ENCODE peak calls at places on chromosomes 7 and 10, in six cellular contexts. N is mammary epithelial cell, X is adrenal gland, K is omental fat pad, D is body of pancreas, C is PC-9. P is an unnamed sample.

GRCh38 chr7:94907420-94908203 is at the start of gene PPP1R9A:
- DNase-seq in N (no peak), X (peak), K (no peak), D (peak), C (peak), P (no peak)

GRCh38 chr10:8275911-8276310 is 221.4 kb downstream of the GATA3 start:
- DNase-seq in N (no peak), X (no peak), K (no peak), D (peak), C (no peak), P (no peak)

GRCh38 chr10:25725917-25726716 is 207.9 kb upstream of the MYO3A start:
- DNase-seq in N (peak), X (no peak), K (no peak), D (peak), C (peak), P (no peak)

GRCh38 chr7:55013851-55014250 is 5.0 kb upstream of the EGFR start:
- DNase-seq in N (peak), X (no peak), K (no peak), D (no peak), C (no peak), P (no peak)

GRCh38 chr10:43201545-43202131 is 63.4 kb downstream of the CSGALNACT2 start:
- DNase-seq in N (no peak), X (peak), K (peak), D (peak), C (no peak), P (peak)

GRCh38 chr10:66176772-66177171 is 749.1 kb upstream of the LRRTM3 start:
- DNase-seq in N (no peak), X (no peak), K (no peak), D (no peak), C (no peak), P (no peak)

GRCh38 chr10:68105820-68106219 is 3.5 kb upstream of the MYPN start:
- DNase-seq in N (peak), X (no peak), K (no peak), D (no peak), C (no peak), P (no peak)

GRCh38 chr7:2042650-2043049 is 190.1 kb downstream of the MAD1L1 start:
- DNase-seq in N (no peak), X (no peak), K (no peak), D (peak), C (no peak), P (peak)

GRCh38 chr7:98110249-98111022 is 3.8 kb downstream of the LMTK2 start:
- DNase-seq in N (no peak), X (peak), K (no peak), D (peak), C (no peak), P (no peak)

GRCh38 chr10:90577569-90577968 is 280.3 kb downstream of the HTR7 start:
- DNase-seq in N (no peak), X (no peak), K (no peak), D (no peak), C (no peak), P (no peak)

GRCh38 chr10:75181073-75181472 is 29.5 kb upstream of the VDAC2 start:
- DNase-seq in N (no peak), X (no peak), K (no peak), D (no peak), C (no peak), P (no peak)

GRCh38 chr7:13987395-13987794 is 2.1 kb downstream of the ETV1 start:
- DNase-seq in N (no peak), X (no peak), K (no peak), D (no peak), C (no peak), P (no peak)

GRCh38 chr10:119408969-119409371 is 133.5 kb downstream of the RGS10 start:
- DNase-seq in N (no peak), X (no peak), K (no peak), D (no peak), C (no peak), P (no peak)

GRCh38 chr7:17369686-17370426 is 71.4 kb downstream of the AHR start:
- DNase-seq in N (peak), X (no peak), K (no peak), D (peak), C (peak), P (no peak)

GRCh38 chr10:1712314-1712713 is 25.0 kb downstream of the ADARB2 start:
- DNase-seq in N (no peak), X (no peak), K (no peak), D (no peak), C (no peak), P (no peak)

GRCh38 chr7:33918401-33919120 is 13.2 kb downstream of the BMPER start:
- DNase-seq in N (no peak), X (no peak), K (no peak), D (no peak), C (no peak), P (no peak)

GRCh38 chr10:122349758-122350355 is 24.7 kb upstream of the PLEKHA1 start:
- DNase-seq in N (no peak), X (no peak), K (no peak), D (no peak), C (no peak), P (no peak)

GRCh38 chr10:24857001-24857695 is 95.3 kb downstream of the PRTFDC1 start:
- DNase-seq in N (no peak), X (no peak), K (no peak), D (no peak), C (no peak), P (no peak)

GRCh38 chr10:6174201-6174874 is 28.4 kb upstream of the PFKFB3 start:
- DNase-seq in N (no peak), X (no peak), K (no peak), D (peak), C (no peak), P (no peak)

GRCh38 chr7:102170417-102170970 is 116.2 kb upstream of the SH2B2 start:
- DNase-seq in N (no peak), X (no peak), K (no peak), D (no peak), C (no peak), P (no peak)

GRCh38 chr7:4132221-4132620 is 549.9 kb upstream of the FOXK1 start:
- DNase-seq in N (no peak), X (peak), K (no peak), D (no peak), C (no peak), P (peak)

GRCh38 chr10:17273403-17273802 is 45.4 kb downstream of the VIM start:
- DNase-seq in N (peak), X (no peak), K (no peak), D (no peak), C (no peak), P (no peak)

GRCh38 chr7:138338361-138338760 is 121.7 kb upstream of the TRIM24 start:
- DNase-seq in N (no peak), X (peak), K (no peak), D (peak), C (peak), P (no peak)

GRCh38 chr10:124152781-124153600 is 59.6 kb upstream of the CHST15 start:
- DNase-seq in N (peak), X (peak), K (no peak), D (peak), C (peak), P (no peak)

GRCh38 chr7:157309990-157310668 is 26.7 kb upstream of the DNAJB6 start:
- DNase-seq in N (peak), X (no peak), K (no peak), D (no peak), C (peak), P (no peak)

GRCh38 chr7:139212133-139212532 is 18.9 kb upstream of the UBN2 start:
- DNase-seq in N (no peak), X (no peak), K (no peak), D (no peak), C (no peak), P (no peak)

GRCh38 chr10:125479059-125479458 is 203.9 kb downstream of the TEX36 start:
- DNase-seq in N (peak), X (no peak), K (no peak), D (no peak), C (peak), P (no peak)

GRCh38 chr7:16915405-16915804 is 33.6 kb upstream of the AGR3 start:
- DNase-seq in N (peak), X (no peak), K (no peak), D (no peak), C (peak), P (no peak)

GRCh38 chr7:101236292-101236691 is 1.3 kb downstream of the CLDN15 start:
- DNase-seq in N (no peak), X (no peak), K (no peak), D (no peak), C (no peak), P (no peak)

GRCh38 chr10:125006921-125007391 is 65.0 kb downstream of the ZRANB1 start:
- DNase-seq in N (no peak), X (peak), K (no peak), D (peak), C (no peak), P (peak)

GRCh38 chr7:139358541-139359365 is 941 bp upstream of the LUC7L2 start:
- DNase-seq in N (peak), X (no peak), K (peak), D (no peak), C (peak), P (no peak)

GRCh38 chr10:77417359-77417758 is 220.2 kb downstream of the KCNMA1 start:
- DNase-seq in N (no peak), X (no peak), K (no peak), D (no peak), C (no peak), P (no peak)

GRCh38 chr7:95607477-95608010 is 11.2 kb upstream of the PDK4 start:
- DNase-seq in N (no peak), X (peak), K (no peak), D (no peak), C (no peak), P (no peak)

GRCh38 chr10:103649654-103650423 is 156.3 kb downstream of the NEURL1 start:
- DNase-seq in N (no peak), X (no peak), K (no peak), D (no peak), C (no peak), P (no peak)

GRCh38 chr7:85716353-85716752 is 529.5 kb upstream of the SEMA3D start:
- DNase-seq in N (no peak), X (no peak), K (no peak), D (no peak), C (no peak), P (no peak)

GRCh38 chr10:1119027-1119426 is 62.8 kb downstream of the WDR37 start:
- DNase-seq in N (no peak), X (peak), K (no peak), D (no peak), C (no peak), P (no peak)

DNA sequence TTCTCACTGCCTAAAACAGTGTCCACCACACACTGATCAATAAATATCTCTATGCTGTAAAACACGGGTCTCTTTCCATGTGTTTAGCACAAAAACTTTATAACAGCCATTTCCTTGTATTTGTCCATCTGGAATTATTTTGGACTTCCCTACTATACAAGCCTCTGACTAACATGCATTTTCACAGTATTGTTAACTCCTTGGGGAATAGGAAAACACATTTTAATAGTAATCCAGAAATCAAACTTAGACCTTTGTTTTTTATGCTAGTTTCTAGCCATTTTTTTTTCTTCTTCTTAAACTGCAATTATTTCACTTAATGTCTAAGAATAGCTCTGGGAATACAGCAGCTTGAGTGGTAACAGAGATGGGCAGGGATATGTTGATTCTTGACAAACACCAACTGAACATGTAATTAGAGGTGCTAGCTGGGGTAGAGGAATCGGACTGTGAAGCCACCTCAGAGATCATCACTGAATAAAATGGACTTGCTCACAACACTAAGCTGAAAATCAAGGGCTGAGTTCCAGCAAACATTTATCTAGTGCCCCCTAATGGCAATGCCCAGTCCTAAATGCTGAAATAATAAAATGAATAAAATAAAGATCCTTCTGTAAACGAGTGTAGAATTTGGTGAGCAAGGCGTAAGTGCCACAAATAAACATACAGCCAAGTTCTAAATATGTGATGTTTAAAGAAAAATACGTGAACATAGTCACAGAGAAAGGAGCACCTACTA is 593.1 kb downstream of the SORCS1 start:
- DNase-seq in N (peak), X (no peak), K (no peak), D (no peak), C (no peak), P (no peak)
- TF ChIP-seq CTCF in N (peak), X (peak), K (no peak), D (peak), C (peak), P (peak)

GRCh38 chr10:4685495-4685894 is 140.5 kb upstream of the AKR1E2 start:
- DNase-seq in N (no peak), X (no peak), K (no peak), D (no peak), C (no peak), P (no peak)

GRCh38 chr10:4683137-4683536 is 142.9 kb upstream of the AKR1E2 start:
- DNase-seq in N (no peak), X (no peak), K (no peak), D (no peak), C (no peak), P (no peak)

GRCh38 chr10:4685904-4686643 is 139.9 kb upstream of the AKR1E2 start:
- DNase-seq in N (peak), X (no peak), K (no peak), D (no peak), C (no peak), P (no peak)

GRCh38 chr10:4684434-4684833 is 141.6 kb upstream of the AKR1E2 start:
- DNase-seq in N (peak), X (no peak), K (no peak), D (no peak), C (no peak), P (no peak)

DNA sequence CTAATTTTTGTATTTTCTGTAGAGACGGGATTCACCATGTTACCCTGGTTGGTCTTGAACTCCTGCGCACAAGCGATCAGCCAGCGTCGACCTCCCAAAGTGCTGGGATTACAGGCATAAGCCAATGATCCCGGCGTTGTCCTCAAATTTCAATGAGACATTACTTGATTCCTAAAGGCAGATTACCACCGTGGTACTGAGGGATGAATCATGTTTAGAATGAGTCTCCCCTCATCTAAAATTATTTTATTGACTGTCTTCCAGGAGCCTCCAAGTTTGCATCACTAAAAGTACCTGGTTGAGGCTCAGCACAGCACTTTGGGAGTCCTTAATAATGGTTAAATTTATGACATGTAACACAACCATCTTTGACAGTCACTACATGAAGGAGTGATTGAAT is 142.2 kb upstream of the AKR1E2 start:
- DNase-seq in N (no peak), X (no peak), K (no peak), D (no peak), C (no peak), P (no peak)
- TF ChIP-seq CTCF in N (no peak), X (no peak), K (no peak), D (no peak), C (no peak), P (no peak)

GRCh38 chr7:498678-499641 is 20.7 kb downstream of the PDGFA start:
- DNase-seq in N (no peak), X (no peak), K (no peak), D (peak), C (no peak), P (peak)

GRCh38 chr7:495761-496321 is 23.8 kb downstream of the PDGFA start:
- DNase-seq in N (no peak), X (no peak), K (no peak), D (peak), C (no peak), P (peak)

GRCh38 chr7:497946-498655 is 21.5 kb downstream of the PDGFA start:
- DNase-seq in N (no peak), X (no peak), K (no peak), D (no peak), C (no peak), P (peak)

GRCh38 chr7:496528-497295 is 22.9 kb downstream of the PDGFA start:
- DNase-seq in N (peak), X (no peak), K (no peak), D (peak), C (no peak), P (peak)

DNA sequence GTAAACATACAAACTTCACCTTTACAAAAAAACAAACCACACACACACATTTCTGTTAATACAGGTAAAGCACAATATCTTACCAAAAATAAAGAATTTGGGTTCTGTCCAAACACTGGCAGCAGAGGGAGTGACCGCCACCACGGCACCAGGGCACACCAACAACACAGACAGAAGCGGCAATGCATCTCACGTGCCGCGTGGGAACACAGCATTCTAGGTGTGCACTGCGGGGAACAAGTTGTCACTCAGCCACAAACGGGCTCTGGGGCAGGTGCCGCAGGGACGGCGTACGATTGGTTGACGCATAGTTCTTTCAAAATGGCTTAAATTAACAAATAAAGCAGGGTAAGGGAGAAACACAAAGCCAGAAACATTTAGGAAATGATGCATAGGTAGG is 22.3 kb downstream of the PDGFA start:
- DNase-seq in N (no peak), X (no peak), K (no peak), D (peak), C (no peak), P (peak)
- TF ChIP-seq CTCF in N (no peak), X (no peak), K (no peak), D (no peak), C (no peak), P (no peak)

GRCh38 chr7:28891192-28891872 is 66.8 kb downstream of the TRIL start:
- DNase-seq in N (no peak), X (no peak), K (no peak), D (peak), C (no peak), P (no peak)

GRCh38 chr7:28882896-28883470 is 75.1 kb downstream of the TRIL start:
- DNase-seq in N (no peak), X (no peak), K (no peak), D (no peak), C (no peak), P (no peak)

GRCh38 chr7:28890137-28890536 is 68.0 kb downstream of the TRIL start:
- DNase-seq in N (no peak), X (no peak), K (no peak), D (no peak), C (peak), P (no peak)

GRCh38 chr7:28889290-28889689 is 68.8 kb downstream of the TRIL start:
- DNase-seq in N (no peak), X (no peak), K (no peak), D (no peak), C (no peak), P (no peak)

GRCh38 chr7:28885771-28886170 is 72.4 kb downstream of the TRIL start:
- DNase-seq in N (no peak), X (no peak), K (no peak), D (no peak), C (no peak), P (no peak)
- TF ChIP-seq CTCF in N (no peak), X (no peak), K (no peak), D (no peak), C (no peak), P (no peak)

GRCh38 chr7:78018541-78019456 is 220.2 kb downstream of the PHTF2 start:
- DNase-seq in N (no peak), X (peak), K (peak), D (peak), C (peak), P (no peak)
- TF ChIP-seq CTCF in N (no peak), X (no peak), K (no peak), D (no peak), C (no peak), P (no peak)